ENCODE peak calls at places on chromosome 20, in eight cellular contexts. S is cardiac muscle cell, L is OCI-LY7, Z is right cardiac atrium, A is right atrium auricular region, O is SJSA1, K is ovary, C is mammary epithelial cell. V is an unnamed sample.

GRCh38 chr20:18662279-18662678 is 74.4 kb downstream of the DTD1 start:
- DNase-seq in S (no peak), L (no peak), Z (no peak), A (no peak), O (no peak), K (no peak), C (no peak), V (no peak)

GRCh38 chr20:35317416-35317815 is 25.2 kb upstream of the FAM83C start:
- DNase-seq in S (no peak), L (no peak), Z (no peak), A (no peak), O (no peak), K (no peak), C (no peak), V (peak; percentile 46)

GRCh38 chr20:29689411-29690225 is 1567.8 kb upstream of the DEFB115 start:
- DNase-seq in S (no peak), L (no peak), Z (peak; percentile 28), A (no peak), O (no peak), K (no peak), C (no peak), V (no peak)

GRCh38 chr20:23136893-23137745 is 51.0 kb upstream of the CD93 start:
- DNase-seq in S (no peak), L (no peak), Z (no peak), A (no peak), O (no peak), K (no peak), C (peak; percentile 32), V (peak; percentile 99)

GRCh38 chr20:2838170-2838797 is 2.2 kb downstream of the PCED1A start:
- DNase-seq in S (no peak), L (no peak), Z (no peak), A (no peak), O (no peak), K (no peak), C (no peak), V (no peak)

GRCh38 chr20:17864791-17865190 is 103.8 kb downstream of the SNX5 start:
- DNase-seq in S (no peak), L (no peak), Z (no peak), A (no peak), O (no peak), K (no peak), C (no peak), V (no peak)

GRCh38 chr20:63456429-63457284 is 15.8 kb downstream of the KCNQ2 start:
- DNase-seq in S (no peak), L (no peak), Z (peak; percentile 61), A (peak; percentile 60), O (no peak), K (no peak), C (no peak), V (no peak)

GRCh38 chr20:54526801-54527200 is 51.4 kb downstream of the DOK5 start:
- DNase-seq in S (no peak), L (no peak), Z (no peak), A (no peak), O (no peak), K (no peak), C (no peak), V (no peak)

GRCh38 chr20:8647868-8648495 is 420.9 kb upstream of the PLCB4 start:
- DNase-seq in S (no peak), L (peak; percentile 13), Z (peak; percentile 42), A (no peak), O (no peak), K (peak; percentile 12), C (no peak), V (no peak)

GRCh38 chr20:53656653-53657288 is 63.1 kb upstream of the ZNF217 start:
- DNase-seq in S (no peak), L (no peak), Z (no peak), A (no peak), O (no peak), K (no peak), C (peak; percentile 39), V (no peak)

GRCh38 chr20:47113362-47114118 is 218.9 kb downstream of the EYA2 start:
- DNase-seq in S (no peak), L (no peak), Z (no peak), A (no peak), O (no peak), K (no peak), C (peak; percentile 22), V (peak; percentile 55)

GRCh38 chr20:47111576-47111975 is 216.9 kb downstream of the EYA2 start:
- DNase-seq in S (no peak), L (no peak), Z (no peak), A (no peak), O (no peak), K (no peak), C (no peak), V (no peak)

GRCh38 chr20:47110819-47111218 is 216.2 kb downstream of the EYA2 start:
- DNase-seq in S (no peak), L (no peak), Z (no peak), A (no peak), O (no peak), K (no peak), C (no peak), V (no peak)

DNA sequence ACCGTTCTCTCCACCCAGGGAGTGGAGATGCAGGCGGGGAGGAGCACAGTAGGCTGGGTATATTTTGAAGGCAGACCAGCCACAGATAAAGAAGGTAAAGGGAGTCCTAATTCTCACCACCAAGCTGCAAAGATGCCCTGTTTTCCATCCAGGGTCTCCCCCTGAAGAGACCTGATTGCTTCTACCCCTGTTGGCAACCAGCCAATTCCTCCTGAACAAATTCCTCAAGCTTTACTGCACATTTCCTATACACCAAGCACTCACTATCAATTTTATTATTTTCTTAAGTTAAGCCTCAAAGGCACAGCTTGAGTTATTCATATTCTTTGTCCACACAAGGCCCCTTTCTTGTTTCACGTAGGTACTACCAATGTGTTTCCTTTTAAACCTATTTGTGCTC is 214.4 kb downstream of the EYA2 start:
- DNase-seq in S (no peak), L (no peak), Z (no peak), A (no peak), O (no peak), K (no peak), C (no peak), V (no peak)
- H3K4me1 ChIP-seq in S (no peaks in the 10 kb centered on the region), L (no peaks in the 10 kb centered on the region), Z (no peaks in the 10 kb centered on the region), A (no peaks in the 10 kb centered on the region), O (no peaks in the 10 kb centered on the region), K (no peaks in the 10 kb centered on the region), C (no peaks in the 10 kb centered on the region), V (peaks cover 8% of the 10 kb centered on the region)

DNA sequence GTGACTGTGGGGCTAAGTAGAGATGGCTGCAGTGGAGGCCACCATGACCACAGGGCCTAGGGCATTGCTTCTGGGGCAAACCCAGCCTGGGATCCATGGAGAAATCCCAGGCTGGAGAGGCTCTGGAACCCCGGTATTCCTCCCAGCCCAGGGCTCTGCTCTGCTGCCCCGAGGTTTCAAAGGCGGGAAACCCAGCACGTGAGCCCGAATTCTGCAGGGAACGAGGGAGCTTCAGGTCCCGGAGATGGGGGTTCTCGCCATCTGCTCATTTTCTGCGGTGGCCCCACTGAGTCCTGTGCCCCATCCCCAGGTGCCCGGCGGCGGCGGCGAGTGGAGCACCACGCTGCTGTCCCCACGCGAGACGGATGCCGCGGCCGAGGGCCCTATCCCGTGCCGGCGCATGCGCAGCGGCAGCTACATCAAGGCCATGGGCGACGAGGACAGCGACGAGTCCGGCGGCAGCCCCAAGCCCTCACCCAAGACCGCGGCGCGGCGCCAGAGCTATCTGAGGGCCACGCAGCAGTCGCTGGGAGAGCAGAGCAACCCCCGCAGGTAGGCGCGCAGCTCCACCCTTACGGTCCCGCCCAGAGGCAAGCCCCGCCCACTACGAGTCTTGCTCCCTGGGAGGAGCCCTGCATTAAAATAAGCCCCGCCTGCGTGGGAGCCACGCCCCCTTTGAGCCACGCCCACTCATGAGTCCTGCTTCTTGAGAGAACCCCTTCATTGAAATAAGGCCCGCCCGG is 105.3 kb upstream of the MYL9 start:
- DNase-seq in S (peak; percentile 59), L (peak; percentile 53), Z (peak; percentile 82), A (peak; percentile 69), O (peak; percentile 36), K (peak; percentile 60), C (peak; percentile 70), V (peak; percentile 42)
- H3K4me3 ChIP-seq in S (no peak overlapping the region), L (no peak overlapping the region), Z (peak overlapping the region; percentile 17), A (peak overlapping the region; percentile 42), O (peak overlapping the region; percentile 13), K (peak overlapping the region; percentile 27), C (peak overlapping the region; percentile 25), V (no peak overlapping the region)

GRCh38 chr20:50436696-50437095 is 73.5 kb upstream of the PTPN1 start:
- DNase-seq in S (no peak), L (no peak), Z (no peak), A (no peak), O (no peak), K (no peak), C (no peak), V (no peak)

GRCh38 chr20:50439539-50440453 is 70.4 kb upstream of the PTPN1 start:
- DNase-seq in S (no peak), L (no peak), Z (no peak), A (no peak), O (no peak), K (no peak), C (no peak), V (no peak)

GRCh38 chr20:50435397-50436051 is 74.7 kb upstream of the PTPN1 start:
- DNase-seq in S (no peak), L (no peak), Z (no peak), A (no peak), O (no peak), K (no peak), C (no peak), V (no peak)

GRCh38 chr20:50436052-50436656 is 74.0 kb upstream of the PTPN1 start:
- DNase-seq in S (no peak), L (no peak), Z (no peak), A (no peak), O (no peak), K (no peak), C (no peak), V (no peak)

DNA sequence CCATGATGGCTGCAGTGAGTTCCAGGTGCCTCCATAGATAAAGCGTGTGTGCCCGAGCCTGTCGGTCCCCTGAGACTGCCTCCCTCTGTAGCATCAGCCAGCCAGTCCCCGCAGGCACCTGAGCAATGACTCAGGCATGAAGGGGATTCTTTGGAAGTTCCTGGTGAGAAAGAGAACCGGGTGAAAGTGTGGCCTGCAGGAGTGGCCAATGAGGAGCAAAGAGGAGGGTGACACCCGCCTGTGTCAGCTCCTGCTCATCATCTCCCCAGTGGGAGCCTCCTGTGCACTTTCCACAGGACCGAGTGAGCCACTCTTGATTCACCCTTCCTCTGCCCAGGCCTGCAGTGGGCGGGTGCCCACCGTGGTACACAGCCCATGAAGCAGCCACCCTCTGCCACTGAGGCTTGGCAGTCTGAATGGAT is 71.2 kb upstream of the PTPN1 start:
- DNase-seq in S (no peak), L (no peak), Z (no peak), A (no peak), O (peak; percentile 33), K (no peak), C (peak; percentile 100), V (no peak)
- H3K9me3 ChIP-seq in S (no peaks in the 10 kb centered on the region), L (no peaks in the 10 kb centered on the region), Z (no peaks in the 10 kb centered on the region), A (no peaks in the 10 kb centered on the region), O (no peaks in the 10 kb centered on the region), K (no peaks in the 10 kb centered on the region), C (no peaks in the 10 kb centered on the region), V (no peaks in the 10 kb centered on the region)

DNA sequence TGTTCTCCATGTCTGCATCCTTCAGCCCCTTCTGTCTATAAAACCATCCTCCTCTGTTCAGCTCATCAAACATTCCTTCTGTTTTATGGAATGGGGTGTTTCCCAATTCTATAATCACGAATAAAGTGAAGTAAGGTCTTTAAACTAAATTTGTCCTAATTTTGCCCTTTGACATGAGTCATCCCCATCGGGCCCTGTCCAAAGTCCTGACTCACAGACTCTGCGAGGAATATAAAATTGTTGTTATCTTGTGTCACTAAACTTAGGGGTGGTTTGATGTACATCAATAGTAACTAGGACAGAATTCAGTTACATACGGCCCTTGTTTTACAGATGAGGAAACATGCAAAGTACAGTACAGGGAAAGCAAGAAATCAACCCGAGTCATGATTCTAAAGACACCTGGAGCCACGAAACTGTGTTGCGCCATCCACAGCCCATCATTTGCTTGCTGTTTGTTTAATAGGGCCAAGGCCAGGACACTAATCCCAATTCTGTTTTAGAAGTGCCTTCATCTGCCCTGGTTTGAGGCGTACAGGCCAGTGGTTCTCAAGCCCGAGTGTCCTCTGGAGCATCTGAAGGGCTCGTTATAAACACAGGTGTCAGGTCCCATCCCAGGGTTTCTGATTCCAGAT is 2.8 kb downstream of the ACSS1 start:
- DNase-seq in S (no peak), L (no peak), Z (no peak), A (no peak), O (no peak), K (no peak), C (no peak), V (no peak)
- H3K4me1 ChIP-seq in S (no peaks in the 10 kb centered on the region), L (peaks cover 23% of the 10 kb centered on the region), Z (peaks cover 33% of the 10 kb centered on the region), A (peaks cover 85% of the 10 kb centered on the region), O (peaks cover 24% of the 10 kb centered on the region), K (peaks cover 53% of the 10 kb centered on the region), C (peaks cover 17% of the 10 kb centered on the region), V (peaks cover 19% of the 10 kb centered on the region)

V was measured in SJCRH30.